ENCODE peak calls at places on chromosomes 16 and 17, in seven cellular contexts. O, C, J, L, H, A and T are unnamed samples.

GRCh38 chr17:65049085-65049756 is 7.3 kb downstream of the GNA13 start:
- DNase-seq in O (no peak), C (no peak), J (no peak), L (no peak), H (no peak), A (no peak), T (no peak)

GRCh38 chr16:74448990-74449389 is 27.7 kb upstream of the CLEC18B start:
- DNase-seq in O (no peak), C (peak; percentile 54), J (peak; percentile 95), L (peak; percentile 96), H (no peak), A (peak; percentile 45), T (no peak)

GRCh38 chr17:31744541-31744951 is 114.5 kb downstream of the COPRS start:
- DNase-seq in O (no peak), C (no peak), J (no peak), L (peak; percentile 63), H (no peak), A (no peak), T (no peak)

GRCh38 chr17:4808378-4808767 is 1.4 kb downstream of the PLD2 start:
- DNase-seq in O (no peak), C (no peak), J (no peak), L (no peak), H (no peak), A (no peak), T (no peak)

GRCh38 chr16:3950343-3951193 is 70.1 kb upstream of the CREBBP start:
- DNase-seq in O (no peak), C (no peak), J (peak; percentile 99), L (peak; percentile 64), H (no peak), A (no peak), T (no peak)

GRCh38 chr16:49467540-49468372 is 94.2 kb downstream of the C16orf78 start:
- DNase-seq in O (no peak), C (no peak), J (no peak), L (no peak), H (no peak), A (no peak), T (peak; percentile 18)

GRCh38 chr17:11608396-11608795 is 10.1 kb downstream of the DNAH9 start:
- DNase-seq in O (no peak), C (no peak), J (no peak), L (no peak), H (no peak), A (no peak), T (no peak)

GRCh38 chr16:31099860-31100638 is 5.5 kb upstream of the VKORC1 start:
- DNase-seq in O (no peak), C (no peak), J (peak; percentile 82), L (peak; percentile 63), H (no peak), A (no peak), T (no peak)

GRCh38 chr17:17313350-17313991 is 10.3 kb downstream of the NT5M start:
- DNase-seq in O (no peak), C (peak; percentile 78), J (no peak), L (no peak), H (peak; percentile 79), A (peak; percentile 50), T (peak; percentile 91)

GRCh38 chr16:56277040-56277439 is 85.8 kb downstream of the GNAO1 start:
- DNase-seq in O (no peak), C (peak; percentile 76), J (no peak), L (no peak), H (peak; percentile 78), A (no peak), T (peak; percentile 73)

GRCh38 chr16:29641561-29641960 is 21.5 kb upstream of the SPN start:
- DNase-seq in O (no peak), C (peak; percentile 65), J (no peak), L (peak; percentile 14), H (no peak), A (peak; percentile 46), T (no peak)

GRCh38 chr16:31897283-31897682 is 23.7 kb downstream of the ZNF267 start:
- DNase-seq in O (no peak), C (no peak), J (no peak), L (no peak), H (no peak), A (no peak), T (no peak)

GRCh38 chr16:5678371-5678770 is 580.8 kb upstream of the EEF2KMT start:
- DNase-seq in O (peak; percentile 58), C (peak; percentile 77), J (no peak), L (no peak), H (peak; percentile 66), A (no peak), T (peak; percentile 71)

GRCh38 chr17:62616993-62617893 is 10.2 kb upstream of the MRC2 start:
- DNase-seq in O (peak; percentile 51), C (peak; percentile 100), J (peak; percentile 56), L (peak; percentile 47), H (peak; percentile 74), A (no peak), T (peak; percentile 91)
- H3K4me2 ChIP-seq in O (no peak overlapping the region), C (peak overlapping the region; percentile 48), J (no peak overlapping the region), L (no peak overlapping the region), H (peak overlapping the region; percentile 33), A (peak overlapping the region; percentile 15), T (no peak overlapping the region)

GRCh38 chr17:35094902-35095301 is 24.8 kb downstream of the RAD51D start:
- DNase-seq in O (no peak), C (peak; percentile 48), J (peak; percentile 93), L (peak; percentile 81), H (no peak), A (peak; percentile 12), T (no peak)
- H2BK5ac ChIP-seq in O (no peak overlapping the region), C (no peak overlapping the region), J (no peak overlapping the region), L (no peak overlapping the region), H (no peak overlapping the region), A (no peak overlapping the region), T (no peak overlapping the region)

DNA sequence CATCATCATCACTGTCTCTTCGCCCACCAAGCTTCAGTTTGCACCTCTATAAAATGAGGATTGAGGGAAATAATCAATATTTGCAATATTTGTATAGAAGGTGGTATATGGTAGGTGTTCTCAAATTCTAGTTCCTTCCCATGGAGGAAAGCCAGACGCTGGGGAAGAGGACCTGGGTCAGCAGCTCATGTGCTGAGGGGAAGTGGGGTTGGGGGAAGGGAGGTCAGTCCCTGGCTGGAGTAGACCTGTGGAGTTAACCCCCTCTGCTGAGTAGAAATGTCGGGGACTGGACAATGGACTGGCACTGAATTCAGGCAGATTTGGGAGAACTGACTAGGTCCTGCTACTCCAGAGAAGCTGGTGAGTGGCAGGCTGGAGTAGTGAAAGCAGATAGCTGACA is 12.8 kb upstream of the ITGB3 start:
- DNase-seq in O (no peak), C (no peak), J (no peak), L (no peak), H (no peak), A (no peak), T (no peak)
- H3K4me2 ChIP-seq in O (no peak overlapping the region), C (no peak overlapping the region), J (no peak overlapping the region), L (no peak overlapping the region), H (no peak overlapping the region), A (no peak overlapping the region), T (no peak overlapping the region)

DNA sequence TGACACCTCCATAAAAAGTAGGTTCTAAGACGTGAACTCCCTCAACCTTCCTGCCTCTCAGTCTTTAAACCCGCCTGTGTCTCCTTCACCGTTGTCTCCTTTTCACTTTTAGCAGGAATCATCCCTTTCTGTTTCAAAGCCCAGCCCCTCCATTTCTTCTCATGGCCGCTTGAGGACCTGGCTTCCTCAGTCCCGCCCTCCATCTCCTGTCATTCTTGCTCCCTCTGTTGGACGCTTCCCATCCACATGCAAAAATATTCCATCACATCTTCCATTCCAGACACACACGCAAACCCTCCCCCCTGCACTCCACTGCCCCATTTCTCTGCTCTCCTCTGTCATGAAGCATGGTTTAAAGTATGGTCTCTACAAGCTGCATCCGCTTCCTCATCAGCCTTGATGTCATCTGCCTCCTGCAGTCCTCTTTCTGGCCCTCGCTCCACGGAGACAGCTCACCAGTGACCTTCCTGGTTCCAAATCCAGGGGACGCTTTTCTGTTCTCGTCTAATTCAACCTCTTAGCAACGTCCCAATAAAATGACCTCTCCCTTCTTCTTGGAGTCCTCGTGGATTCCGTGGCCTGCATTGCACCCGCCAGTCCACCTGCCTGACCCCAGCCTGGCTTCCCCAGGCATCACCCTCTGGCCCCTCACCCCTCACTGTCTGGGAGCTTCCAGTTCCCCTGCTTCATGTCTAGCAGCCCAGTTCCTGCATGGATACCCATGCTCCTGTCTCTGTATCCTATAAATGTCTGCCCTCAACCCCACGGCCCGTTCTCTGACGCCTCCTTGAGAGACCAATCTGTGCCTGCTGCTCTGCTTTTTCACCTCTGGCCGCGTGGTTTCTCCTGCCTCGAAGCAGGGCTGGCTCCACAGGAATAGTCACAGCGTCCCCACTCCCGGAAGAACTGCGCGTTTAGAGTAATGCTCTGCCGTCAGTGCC is 26.2 kb downstream of the ANKRD40 start:
- DNase-seq in O (no peak), C (peak; percentile 82), J (peak; percentile 82), L (peak; percentile 89), H (no peak), A (peak; percentile 78), T (no peak)
- H2BK5ac ChIP-seq in O (no peak overlapping the region), C (no peak overlapping the region), J (peak overlapping the region; percentile 43), L (no peak overlapping the region), H (no peak overlapping the region), A (no peak overlapping the region), T (no peak overlapping the region)

GRCh38 chr17:76447931-76448652 is 4.9 kb downstream of the UBE2O start:
- DNase-seq in O (no peak), C (no peak), J (peak; percentile 41), L (peak; percentile 43), H (no peak), A (no peak), T (no peak)
- H3K4me2 ChIP-seq in O (no peak overlapping the region), C (no peak overlapping the region), J (no peak overlapping the region), L (no peak overlapping the region), H (no peak overlapping the region), A (no peak overlapping the region), T (no peak overlapping the region)

GRCh38 chr16:10753670-10754069 is 10.0 kb downstream of the NUBP1 start:
- DNase-seq in O (no peak), C (no peak), J (no peak), L (no peak), H (no peak), A (no peak), T (no peak)
- H2BK5ac ChIP-seq in O (no peak overlapping the region), C (no peak overlapping the region), J (no peak overlapping the region), L (no peak overlapping the region), H (no peak overlapping the region), A (no peak overlapping the region), T (no peak overlapping the region)